ENCODE peak calls at places on chromosomes 12 and 14, in eight cellular contexts. R is esophagus squamous epithelium, F is HepG2, Y is HCT116, V is GM23338, U is kidney, J is coronary artery, K is AG04450. W is an unnamed sample.

GRCh38 chr14:96735509-96735908 is 61.7 kb upstream of the VRK1 start:
- DNase-seq in J (no peak), R (no peak), Y (no peak), F (no peak), K (no peak), U (no peak), V (no peak), W (no peak)

GRCh38 chr14:88323520-88324199 is 591 bp upstream of the KCNK10 start:
- DNase-seq in K (no peak), U (peak; percentile 72), J (no peak), V (peak; percentile 69), R (no peak), F (no peak), Y (no peak), W (peak; percentile 56)

GRCh38 chr14:76654573-76654955 is 106.7 kb upstream of the VASH1 start:
- DNase-seq in Y (no peak), V (peak; percentile 17), F (no peak), J (no peak), R (no peak), K (no peak), U (no peak), W (no peak)

GRCh38 chr14:24911324-24912095 is 138.4 kb downstream of the STXBP6 start:
- DNase-seq in V (no peak), R (no peak), F (no peak), U (no peak), Y (no peak), K (no peak), J (no peak), W (no peak)

GRCh38 chr14:47585447-47585846 is 90.0 kb downstream of the MDGA2 start:
- DNase-seq in U (no peak), J (no peak), K (no peak), F (no peak), R (no peak), V (no peak), Y (no peak), W (no peak)

GRCh38 chr12:5204271-5204670 is 160.6 kb downstream of the KCNA5 start:
- DNase-seq in F (no peak), U (no peak), V (peak; percentile 59), R (no peak), Y (no peak), K (no peak), J (no peak), W (no peak)

GRCh38 chr14:23068792-23069412 is 11.6 kb upstream of the CDH24 start:
- DNase-seq in V (peak; percentile 96), Y (peak; percentile 88), J (no peak), R (no peak), U (peak; percentile 67), K (peak; percentile 80), F (peak; percentile 98), W (peak; percentile 79)

GRCh38 chr12:52976574-52977071 is 27.7 kb downstream of the KRT18 start:
- DNase-seq in F (no peak), V (peak; percentile 43), J (no peak), U (no peak), R (no peak), K (peak; percentile 24), Y (no peak), W (no peak)

GRCh38 chr12:103751171-103751570 is 89.9 kb downstream of the NT5DC3 start:
- DNase-seq in R (no peak), U (no peak), V (peak; percentile 56), F (no peak), Y (no peak), J (no peak), K (no peak), W (no peak)

GRCh38 chr12:87928046-87928445 is 101.2 kb downstream of the C12orf50 start:
- DNase-seq in F (no peak), R (no peak), K (no peak), J (no peak), U (no peak), V (no peak), Y (no peak), W (no peak)

GRCh38 chr14:88380405-88380804 is 5.1 kb upstream of the SPATA7 start:
- DNase-seq in Y (no peak), V (peak; percentile 27), F (no peak), U (no peak), K (no peak), R (no peak), J (no peak), W (no peak)

GRCh38 chr12:55172686-55173085 is 46.5 kb downstream of the OR9K2 start:
- DNase-seq in U (peak; percentile 10), Y (no peak), F (no peak), J (no peak), K (no peak), R (no peak), V (no peak), W (no peak)

GRCh38 chr12:22014041-22014782 is 31.8 kb upstream of the CMAS start:
- DNase-seq in R (no peak), V (no peak), J (no peak), F (no peak), K (no peak), Y (no peak), U (no peak), W (no peak)

GRCh38 chr14:96235426-96235825 is 20.6 kb upstream of the BDKRB1 start:
- DNase-seq in Y (no peak), K (no peak), R (no peak), U (no peak), V (peak; percentile 65), F (no peak), J (no peak), W (no peak)

GRCh38 chr14:105087308-105087962 is 22.2 kb upstream of the GPR132 start:
- DNase-seq in J (no peak), U (peak; percentile 91), V (peak; percentile 63), F (no peak), Y (no peak), R (no peak), K (no peak), W (peak; percentile 50)

GRCh38 chr14:79971330-79971729 is 240.0 kb downstream of the DIO2 start:
- DNase-seq in U (no peak), R (no peak), V (no peak), K (peak; percentile 15), J (no peak), Y (no peak), F (no peak), W (no peak)

GRCh38 chr12:37672655-37673260 is 643.8 kb upstream of the ALG10B start:
- DNase-seq in U (no peak), R (no peak), F (no peak), J (no peak), Y (no peak), K (no peak), V (peak; percentile 0), W (no peak)

GRCh38 chr14:100652739-100653138 is 65.5 kb upstream of the BEGAIN start:
- DNase-seq in Y (no peak), K (no peak), V (no peak), U (no peak), R (no peak), J (no peak), F (no peak), W (no peak)

DNA sequence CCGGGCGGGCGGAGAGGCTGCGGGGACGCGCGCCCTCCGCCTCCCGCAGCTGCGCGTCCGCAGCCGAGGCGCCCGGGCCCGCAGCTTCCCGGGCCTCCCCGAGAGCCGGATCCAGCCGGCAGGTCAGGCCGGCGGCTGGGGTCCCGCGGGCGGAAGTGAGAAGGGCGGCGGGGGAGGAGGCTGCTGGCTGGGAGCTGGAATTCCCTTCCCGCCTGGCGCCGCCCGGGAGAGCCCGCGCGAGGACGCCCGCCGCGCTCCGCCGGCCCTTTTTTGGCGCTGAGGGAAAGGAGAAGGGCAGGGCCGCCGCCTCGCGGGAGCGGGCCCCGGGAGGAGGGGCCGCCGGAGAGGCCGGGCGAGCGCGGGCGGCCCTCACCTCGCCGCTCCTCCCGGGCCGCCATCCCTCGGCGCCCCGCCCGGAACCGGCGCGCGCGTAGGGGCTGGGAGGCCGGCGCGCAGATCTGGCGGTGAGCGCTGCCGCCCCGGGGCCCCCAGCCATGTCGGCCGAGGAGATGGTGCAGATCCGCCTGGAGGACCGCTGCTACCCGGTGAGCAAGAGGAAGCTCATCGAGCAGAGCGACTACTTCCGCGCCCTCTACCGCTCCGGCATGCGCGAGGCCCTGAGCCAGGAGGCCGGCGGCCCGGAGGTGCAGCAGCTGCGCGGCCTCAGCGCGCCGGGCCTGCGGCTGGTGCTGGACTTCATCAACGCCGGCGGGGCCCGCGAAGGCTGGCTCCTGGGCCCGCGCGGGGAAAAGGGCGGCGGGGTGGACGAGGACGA is at the start of the genes KLHL42 and MANSC4:
- DNase-seq in J (peak; percentile 87), Y (no peak), R (no peak), F (peak; percentile 30), U (peak; percentile 92), V (peak; percentile 89), K (no peak), W (peak; percentile 58)
- TF ChIP-seq CTCF in J (no peak), Y (no peak), R (no peak), F (peak; percentile 40), U (no peak), V (no peak), K (peak; percentile 8), W (no peak)

DNA sequence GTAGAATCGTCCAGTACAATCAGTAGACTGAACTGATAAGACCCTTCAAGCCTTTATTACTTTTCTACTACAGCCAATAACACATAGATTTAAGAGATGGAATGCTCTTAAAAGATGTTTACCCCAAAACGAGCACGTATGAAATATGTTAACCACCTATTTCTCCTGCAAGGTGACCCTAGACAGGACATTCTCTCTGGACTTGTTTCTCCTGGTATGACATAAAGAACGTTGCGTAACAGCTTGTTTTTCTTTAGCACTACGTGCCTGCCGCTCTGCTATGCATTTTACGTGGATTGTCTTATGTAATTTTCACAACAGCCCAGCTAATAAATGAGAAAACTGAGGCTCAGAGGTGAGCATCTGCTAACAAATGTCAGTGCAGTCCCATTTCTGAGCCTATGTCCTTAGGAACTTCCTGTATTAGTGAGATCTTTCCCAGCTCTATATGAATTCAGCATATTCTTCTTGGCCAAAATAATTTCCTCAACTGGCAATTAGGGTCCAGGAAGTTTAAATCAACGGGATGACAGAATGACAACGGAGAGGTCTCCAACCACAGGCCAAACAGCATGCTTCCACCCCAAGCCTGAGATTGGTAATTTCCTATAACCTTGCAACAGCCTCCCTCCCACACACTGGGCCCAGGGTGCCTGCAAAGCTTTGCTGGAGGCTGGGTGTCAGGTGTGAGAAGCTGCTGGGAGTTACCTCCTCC is 3.7 kb downstream of the NFKBIA start:
- DNase-seq in V (no peak), Y (no peak), U (no peak), K (no peak), J (no peak), R (no peak), F (peak; percentile 73), W (no peak)
- H3K4me3 ChIP-seq in V (no peak overlapping the region), Y (no peak overlapping the region), U (peak overlapping the region; percentile 97), K (peak overlapping the region; percentile 94), J (peak overlapping the region; percentile 95), R (peak overlapping the region; percentile 92), F (peak overlapping the region; percentile 8), W (peak overlapping the region; percentile 86)

DNA sequence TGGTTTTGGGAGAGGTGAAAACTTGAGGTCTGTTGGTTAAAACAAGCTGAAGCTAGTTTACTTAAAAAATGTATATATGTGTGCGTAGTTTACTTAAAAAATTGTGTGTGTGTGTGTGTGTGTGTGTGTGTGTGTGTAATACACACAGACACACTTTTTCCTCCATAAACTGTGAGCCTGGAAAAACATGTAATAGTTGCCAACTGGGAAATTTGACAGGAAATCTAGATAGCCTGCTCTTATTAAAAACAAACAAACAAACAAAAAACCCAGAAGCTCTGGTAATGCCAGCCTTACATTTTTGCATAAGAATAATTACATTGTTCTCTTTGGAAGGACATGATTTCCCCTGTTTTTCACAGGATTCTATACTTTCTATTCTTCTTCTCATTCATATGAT is 137.8 kb downstream of the AEBP2 start:
- DNase-seq in Y (no peak), R (no peak), F (no peak), V (no peak), U (no peak), J (no peak), K (no peak), W (no peak)
- H3K27ac ChIP-seq in Y (no peak overlapping the region), R (no peak overlapping the region), F (no peak overlapping the region), V (no peak overlapping the region), U (no peak overlapping the region), J (no peak overlapping the region), K (no peak overlapping the region), W (no peak overlapping the region)

GRCh38 chr12:120257041-120257821 is 8.3 kb downstream of the PXN start:
- DNase-seq in K (peak; percentile 84), Y (no peak), F (no peak), U (peak; percentile 82), V (peak; percentile 71), J (no peak), R (no peak), W (peak; percentile 46)
- TF ChIP-seq CTCF in K (peak; percentile 4), Y (no peak), F (no peak), U (no peak), V (no peak), J (no peak), R (no peak), W (no peak)